ENCODE peak calls at places on chromosome 16, in seven cellular contexts. One of them, this sample, is unnamed.

GRCh38 chr16:9689597-9689996 is 492.6 kb downstream of the GRIN2A start:
- DNase-seq in upper lobe of right lung: no peak
- DNase-seq in astrocyte: no peak
- DNase-seq in breast epithelium: no peak
- DNase-seq in left ventricle myocardium inferior: no peak
- DNase-seq in OCI-LY7: no peak
- DNase-seq in MM.1S: no peak
- DNase-seq in this sample: no peak

GRCh38 chr16:30853758-30854157 is 40.1 kb downstream of the BCL7C start:
- DNase-seq in breast epithelium: no peak
- DNase-seq in MM.1S: no peak
- DNase-seq in OCI-LY7: no peak
- DNase-seq in left ventricle myocardium inferior: no peak
- DNase-seq in upper lobe of right lung: no peak
- DNase-seq in astrocyte: no peak
- DNase-seq in this sample: no peak

GRCh38 chr16:7613518-7613917 is 280.9 kb downstream of the RBFOX1 start:
- DNase-seq in breast epithelium: no peak
- DNase-seq in left ventricle myocardium inferior: no peak
- DNase-seq in astrocyte: no peak
- DNase-seq in OCI-LY7: no peak
- DNase-seq in upper lobe of right lung: no peak
- DNase-seq in MM.1S: no peak
- DNase-seq in this sample: no peak

GRCh38 chr16:27224271-27224737 is 21.0 kb downstream of the KDM8 start:
- DNase-seq in breast epithelium: no peak
- DNase-seq in left ventricle myocardium inferior: no peak
- DNase-seq in upper lobe of right lung: no peak
- DNase-seq in OCI-LY7: no peak
- DNase-seq in MM.1S: no peak
- DNase-seq in astrocyte: no peak
- DNase-seq in this sample: no peak

GRCh38 chr16:30867747-30868146 is 26.1 kb downstream of the BCL7C start:
- DNase-seq in breast epithelium: no peak
- DNase-seq in OCI-LY7: no peak
- DNase-seq in MM.1S: no peak
- DNase-seq in left ventricle myocardium inferior: no peak
- DNase-seq in astrocyte: no peak
- DNase-seq in upper lobe of right lung: no peak
- DNase-seq in this sample: no peak

GRCh38 chr16:85522842-85523601 is 90.1 kb upstream of the GSE1 start:
- DNase-seq in OCI-LY7: no peak
- DNase-seq in upper lobe of right lung: no peak
- DNase-seq in breast epithelium: peak; percentile 36
- DNase-seq in MM.1S: no peak
- DNase-seq in astrocyte: peak; percentile 14
- DNase-seq in left ventricle myocardium inferior: no peak
- DNase-seq in this sample: no peak

GRCh38 chr16:85656351-85657266 is 32.1 kb downstream of the GINS2 start:
- DNase-seq in OCI-LY7: no peak
- DNase-seq in breast epithelium: no peak
- DNase-seq in upper lobe of right lung: no peak
- DNase-seq in MM.1S: no peak
- DNase-seq in astrocyte: no peak
- DNase-seq in left ventricle myocardium inferior: no peak
- DNase-seq in this sample: no peak

GRCh38 chr16:13923703-13924298 is 3.8 kb downstream of the ERCC4 start:
- DNase-seq in MM.1S: peak; percentile 69
- DNase-seq in left ventricle myocardium inferior: no peak
- DNase-seq in astrocyte: peak; percentile 41
- DNase-seq in breast epithelium: no peak
- DNase-seq in OCI-LY7: peak; percentile 78
- DNase-seq in upper lobe of right lung: no peak
- DNase-seq in this sample: no peak

GRCh38 chr16:89689142-89689541 is 2.7 kb downstream of the CDK10 start:
- DNase-seq in astrocyte: no peak
- DNase-seq in MM.1S: no peak
- DNase-seq in OCI-LY7: no peak
- DNase-seq in left ventricle myocardium inferior: no peak
- DNase-seq in upper lobe of right lung: no peak
- DNase-seq in breast epithelium: no peak
- DNase-seq in this sample: no peak

GRCh38 chr16:83578146-83578545 is 229.6 kb upstream of the HSBP1 start:
- DNase-seq in breast epithelium: no peak
- DNase-seq in astrocyte: no peak
- DNase-seq in OCI-LY7: no peak
- DNase-seq in upper lobe of right lung: no peak
- DNase-seq in left ventricle myocardium inferior: no peak
- DNase-seq in MM.1S: no peak
- DNase-seq in this sample: no peak

GRCh38 chr16:11078812-11079459 is 134.6 kb downstream of the CLEC16A start:
- DNase-seq in OCI-LY7: no peak
- DNase-seq in astrocyte: peak; percentile 91
- DNase-seq in left ventricle myocardium inferior: no peak
- DNase-seq in breast epithelium: peak; percentile 25
- DNase-seq in upper lobe of right lung: no peak
- DNase-seq in MM.1S: no peak
- DNase-seq in this sample: no peak

GRCh38 chr16:90001761-90002503 is 17.3 kb downstream of the DBNDD1 start:
- DNase-seq in breast epithelium: no peak
- DNase-seq in MM.1S: no peak
- DNase-seq in astrocyte: no peak
- DNase-seq in OCI-LY7: no peak
- DNase-seq in upper lobe of right lung: no peak
- DNase-seq in left ventricle myocardium inferior: no peak
- DNase-seq in this sample: no peak

GRCh38 chr16:29862383-29862883 is 593 bp downstream of the CDIPT start:
- DNase-seq in astrocyte: no peak
- DNase-seq in breast epithelium: no peak
- DNase-seq in upper lobe of right lung: no peak
- DNase-seq in MM.1S: peak; percentile 11
- DNase-seq in left ventricle myocardium inferior: peak; percentile 24
- DNase-seq in OCI-LY7: no peak
- DNase-seq in this sample: no peak

GRCh38 chr16:77468831-77469230 is 34.0 kb upstream of the ADAMTS18 start:
- DNase-seq in left ventricle myocardium inferior: no peak
- DNase-seq in upper lobe of right lung: no peak
- DNase-seq in MM.1S: no peak
- DNase-seq in OCI-LY7: no peak
- DNase-seq in breast epithelium: no peak
- DNase-seq in astrocyte: no peak
- DNase-seq in this sample: no peak

GRCh38 chr16:83967091-83967490 is 953 bp upstream of the NECAB2 start:
- DNase-seq in OCI-LY7: no peak
- DNase-seq in upper lobe of right lung: no peak
- DNase-seq in breast epithelium: no peak
- DNase-seq in left ventricle myocardium inferior: no peak
- DNase-seq in astrocyte: no peak
- DNase-seq in MM.1S: no peak
- DNase-seq in this sample: no peak

GRCh38 chr16:54140057-54140787 is 146.4 kb downstream of the IRX3 start:
- DNase-seq in left ventricle myocardium inferior: no peak
- DNase-seq in upper lobe of right lung: no peak
- DNase-seq in breast epithelium: no peak
- DNase-seq in MM.1S: no peak
- DNase-seq in OCI-LY7: no peak
- DNase-seq in astrocyte: no peak
- DNase-seq in this sample: no peak

GRCh38 chr16:14678748-14679497 is 15.2 kb downstream of the PLA2G10 start:
- DNase-seq in left ventricle myocardium inferior: no peak
- DNase-seq in astrocyte: no peak
- DNase-seq in MM.1S: no peak
- DNase-seq in OCI-LY7: no peak
- DNase-seq in upper lobe of right lung: no peak
- DNase-seq in breast epithelium: no peak
- DNase-seq in this sample: no peak

GRCh38 chr16:27138257-27138656 is 65.1 kb upstream of the KDM8 start:
- DNase-seq in left ventricle myocardium inferior: no peak
- DNase-seq in breast epithelium: no peak
- DNase-seq in MM.1S: no peak
- DNase-seq in OCI-LY7: no peak
- DNase-seq in upper lobe of right lung: no peak
- DNase-seq in astrocyte: no peak
- DNase-seq in this sample: no peak

GRCh38 chr16:21643787-21644186 is 8.6 kb downstream of the IGSF6 start:
- DNase-seq in astrocyte: no peak
- DNase-seq in OCI-LY7: no peak
- DNase-seq in left ventricle myocardium inferior: no peak
- DNase-seq in MM.1S: no peak
- DNase-seq in breast epithelium: no peak
- DNase-seq in upper lobe of right lung: no peak
- DNase-seq in this sample: no peak

DNA sequence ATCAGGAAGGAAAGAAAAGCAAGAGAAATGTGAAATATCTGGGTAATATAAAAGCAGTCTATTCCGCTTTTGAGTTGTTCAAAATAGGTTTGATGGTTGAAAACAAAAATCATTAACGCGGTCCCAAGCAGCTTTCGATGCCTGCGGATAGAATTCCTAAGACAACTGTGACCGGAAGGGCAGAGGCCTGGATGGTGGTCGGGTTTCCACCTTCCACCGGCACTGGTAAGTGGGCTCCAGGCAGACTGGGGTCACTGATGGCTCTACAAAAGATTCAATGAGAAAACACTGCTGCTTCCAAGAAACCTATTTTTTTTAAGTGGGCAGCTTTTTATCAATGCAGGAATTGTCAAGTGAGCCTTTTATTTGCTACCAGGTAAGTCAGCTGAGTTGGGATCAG is 49.8 kb downstream of the ZCCHC14 start:
- DNase-seq in breast epithelium: no peak
- DNase-seq in astrocyte: no peak
- DNase-seq in left ventricle myocardium inferior: no peak
- DNase-seq in upper lobe of right lung: no peak
- DNase-seq in MM.1S: no peak
- DNase-seq in OCI-LY7: no peak
- DNase-seq in this sample: no peak
- TF ChIP-seq CTCF in breast epithelium: no peak
- TF ChIP-seq CTCF in astrocyte: no peak
- TF ChIP-seq CTCF in left ventricle myocardium inferior: no peak
- TF ChIP-seq CTCF in upper lobe of right lung: no peak
- TF ChIP-seq CTCF in MM.1S: no peak
- TF ChIP-seq CTCF in OCI-LY7: no peak
- TF ChIP-seq CTCF in this sample: no peak

GRCh38 chr16:520847-521246 is 6.7 kb upstream of the CAPN15 start:
- DNase-seq in OCI-LY7: no peak
- DNase-seq in breast epithelium: no peak
- DNase-seq in astrocyte: no peak
- DNase-seq in MM.1S: no peak
- DNase-seq in left ventricle myocardium inferior: no peak
- DNase-seq in upper lobe of right lung: no peak
- DNase-seq in this sample: no peak

GRCh38 chr16:523097-523741 is 4.3 kb upstream of the CAPN15 start:
- DNase-seq in breast epithelium: no peak
- DNase-seq in astrocyte: no peak
- DNase-seq in upper lobe of right lung: no peak
- DNase-seq in OCI-LY7: no peak
- DNase-seq in left ventricle myocardium inferior: no peak
- DNase-seq in MM.1S: no peak
- DNase-seq in this sample: no peak

GRCh38 chr16:522320-523096 is 5.0 kb upstream of the CAPN15 start:
- DNase-seq in upper lobe of right lung: no peak
- DNase-seq in OCI-LY7: no peak
- DNase-seq in breast epithelium: no peak
- DNase-seq in MM.1S: no peak
- DNase-seq in astrocyte: no peak
- DNase-seq in left ventricle myocardium inferior: no peak
- DNase-seq in this sample: no peak

GRCh38 chr16:519841-520687 is 7.4 kb upstream of the CAPN15 start:
- DNase-seq in OCI-LY7: no peak
- DNase-seq in MM.1S: no peak
- DNase-seq in breast epithelium: no peak
- DNase-seq in astrocyte: no peak
- DNase-seq in upper lobe of right lung: no peak
- DNase-seq in left ventricle myocardium inferior: no peak
- DNase-seq in this sample: no peak

GRCh38 chr16:521381-522210 is 5.9 kb upstream of the CAPN15 start:
- DNase-seq in MM.1S: no peak
- DNase-seq in left ventricle myocardium inferior: no peak
- DNase-seq in astrocyte: no peak
- DNase-seq in breast epithelium: no peak
- DNase-seq in upper lobe of right lung: no peak
- DNase-seq in OCI-LY7: no peak
- DNase-seq in this sample: no peak
- TF ChIP-seq CTCF in MM.1S: no peak
- TF ChIP-seq CTCF in left ventricle myocardium inferior: no peak
- TF ChIP-seq CTCF in astrocyte: no peak
- TF ChIP-seq CTCF in breast epithelium: no peak
- TF ChIP-seq CTCF in upper lobe of right lung: no peak
- TF ChIP-seq CTCF in OCI-LY7: no peak
- TF ChIP-seq CTCF in this sample: no peak

GRCh38 chr16:74718741-74719610 is 18.3 kb upstream of the MLKL start:
- DNase-seq in breast epithelium: no peak
- DNase-seq in left ventricle myocardium inferior: no peak
- DNase-seq in MM.1S: no peak
- DNase-seq in upper lobe of right lung: no peak
- DNase-seq in astrocyte: no peak
- DNase-seq in OCI-LY7: no peak
- DNase-seq in this sample: no peak
- TF ChIP-seq CTCF in breast epithelium: no peak
- TF ChIP-seq CTCF in left ventricle myocardium inferior: no peak
- TF ChIP-seq CTCF in MM.1S: no peak
- TF ChIP-seq CTCF in upper lobe of right lung: no peak
- TF ChIP-seq CTCF in astrocyte: no peak
- TF ChIP-seq CTCF in OCI-LY7: peak; percentile 24
- TF ChIP-seq CTCF in this sample: no peak

GRCh38 chr16:49608801-49609200 is 235.2 kb downstream of the C16orf78 start:
- DNase-seq in astrocyte: peak; percentile 58
- DNase-seq in left ventricle myocardium inferior: no peak
- DNase-seq in MM.1S: no peak
- DNase-seq in upper lobe of right lung: no peak
- DNase-seq in OCI-LY7: peak; percentile 8
- DNase-seq in breast epithelium: no peak
- DNase-seq in this sample: peak; percentile 48
- TF ChIP-seq CTCF in astrocyte: peak; percentile 67
- TF ChIP-seq CTCF in left ventricle myocardium inferior: peak; percentile 71
- TF ChIP-seq CTCF in MM.1S: no peak
- TF ChIP-seq CTCF in upper lobe of right lung: peak; percentile 31
- TF ChIP-seq CTCF in OCI-LY7: peak; percentile 22
- TF ChIP-seq CTCF in breast epithelium: no peak
- TF ChIP-seq CTCF in this sample: peak; percentile 58

DNA sequence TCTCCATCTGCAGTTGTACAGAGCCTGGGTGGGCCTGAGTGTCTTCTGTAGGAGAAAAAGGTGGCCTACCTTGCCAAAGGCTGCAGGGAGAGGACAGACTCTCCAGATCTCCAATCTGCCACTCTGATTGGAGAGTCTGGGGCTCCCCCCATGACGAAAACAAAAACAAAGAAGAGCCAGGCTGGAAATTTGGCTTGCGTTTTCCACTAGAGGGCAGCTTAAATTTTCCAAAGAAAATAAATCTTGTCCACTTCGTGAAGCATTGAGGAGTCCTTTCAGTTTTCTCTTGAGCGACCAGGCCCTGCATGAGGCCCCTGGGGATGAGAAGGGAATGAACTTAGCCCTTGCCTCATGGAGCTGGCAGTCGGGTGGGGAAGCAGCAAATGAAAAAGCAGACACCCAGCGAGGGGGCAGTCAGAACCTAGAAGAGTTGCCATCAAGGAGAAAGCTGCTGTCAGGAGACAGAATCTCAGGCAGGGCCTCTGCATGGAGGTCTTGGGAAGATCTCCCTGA is 8.2 kb upstream of the SHCBP1 start:
- DNase-seq in breast epithelium: no peak
- DNase-seq in MM.1S: peak; percentile 49
- DNase-seq in astrocyte: peak; percentile 40
- DNase-seq in upper lobe of right lung: no peak
- DNase-seq in OCI-LY7: no peak
- DNase-seq in left ventricle myocardium inferior: no peak
- DNase-seq in this sample: no peak
- TF ChIP-seq CTCF in breast epithelium: no peak
- TF ChIP-seq CTCF in MM.1S: peak; percentile 57
- TF ChIP-seq CTCF in astrocyte: peak; percentile 50
- TF ChIP-seq CTCF in upper lobe of right lung: peak; percentile 28
- TF ChIP-seq CTCF in OCI-LY7: peak; percentile 50
- TF ChIP-seq CTCF in left ventricle myocardium inferior: peak; percentile 40
- TF ChIP-seq CTCF in this sample: peak; percentile 63